ENCODE peak calls at places on chromosomes 11 and 22, in seven cellular contexts. One of them, this sample, is unnamed.

GRCh38 chr11:68690671-68691401 is 6.5 kb downstream of the GAL start:
- DNase-seq in lower lobe of right lung: no peak
- DNase-seq in cardiac muscle cell: no peak
- DNase-seq in A549: no peak
- DNase-seq in astrocyte of the spinal cord: no peak
- DNase-seq in fibroblast of lung: no peak
- DNase-seq in AG10803: no peak
- DNase-seq in this sample: no peak

GRCh38 chr11:85941380-85941973 is 86.3 kb downstream of the CCDC83 start:
- DNase-seq in lower lobe of right lung: no peak
- DNase-seq in cardiac muscle cell: peak
- DNase-seq in A549: peak
- DNase-seq in astrocyte of the spinal cord: peak
- DNase-seq in fibroblast of lung: peak
- DNase-seq in AG10803: peak
- DNase-seq in this sample: peak

GRCh38 chr11:66680966-66681645 is 3.4 kb upstream of the RBM4B start:
- DNase-seq in lower lobe of right lung: no peak
- DNase-seq in cardiac muscle cell: no peak
- DNase-seq in A549: no peak
- DNase-seq in astrocyte of the spinal cord: no peak
- DNase-seq in fibroblast of lung: no peak
- DNase-seq in AG10803: no peak
- DNase-seq in this sample: no peak

GRCh38 chr22:48888466-48889208 is 939.0 kb downstream of the BRD1 start:
- DNase-seq in lower lobe of right lung: peak
- DNase-seq in cardiac muscle cell: no peak
- DNase-seq in A549: no peak
- DNase-seq in astrocyte of the spinal cord: no peak
- DNase-seq in fibroblast of lung: no peak
- DNase-seq in AG10803: no peak
- DNase-seq in this sample: no peak

GRCh38 chr22:47328550-47329243 is 566.2 kb downstream of the TBC1D22A start:
- DNase-seq in lower lobe of right lung: no peak
- DNase-seq in cardiac muscle cell: peak
- DNase-seq in A549: peak
- DNase-seq in astrocyte of the spinal cord: peak
- DNase-seq in fibroblast of lung: peak
- DNase-seq in AG10803: peak
- DNase-seq in this sample: peak

GRCh38 chr11:113279591-113279990 is 34.8 kb upstream of the TTC12 start:
- DNase-seq in lower lobe of right lung: no peak
- DNase-seq in cardiac muscle cell: no peak
- DNase-seq in A549: no peak
- DNase-seq in astrocyte of the spinal cord: no peak
- DNase-seq in fibroblast of lung: no peak
- DNase-seq in AG10803: no peak
- DNase-seq in this sample: no peak

GRCh38 chr22:27972732-27973698 is 54.0 kb upstream of the PITPNB start:
- DNase-seq in lower lobe of right lung: no peak
- DNase-seq in cardiac muscle cell: peak
- DNase-seq in A549: no peak
- DNase-seq in astrocyte of the spinal cord: peak
- DNase-seq in fibroblast of lung: no peak
- DNase-seq in AG10803: no peak
- DNase-seq in this sample: peak

GRCh38 chr11:42770444-42771065 is 541.2 kb upstream of the API5 start:
- DNase-seq in lower lobe of right lung: no peak
- DNase-seq in cardiac muscle cell: peak
- DNase-seq in A549: no peak
- DNase-seq in astrocyte of the spinal cord: no peak
- DNase-seq in fibroblast of lung: peak
- DNase-seq in AG10803: peak
- DNase-seq in this sample: peak

GRCh38 chr11:64854534-64855502 is 10.4 kb upstream of the CDC42BPG start:
- DNase-seq in lower lobe of right lung: peak
- DNase-seq in cardiac muscle cell: peak
- DNase-seq in A549: peak
- DNase-seq in astrocyte of the spinal cord: peak
- DNase-seq in fibroblast of lung: peak
- DNase-seq in AG10803: peak
- DNase-seq in this sample: peak

GRCh38 chr11:105448703-105449079 is 161.2 kb upstream of the GRIA4 start:
- DNase-seq in lower lobe of right lung: no peak
- DNase-seq in cardiac muscle cell: no peak
- DNase-seq in A549: no peak
- DNase-seq in astrocyte of the spinal cord: no peak
- DNase-seq in fibroblast of lung: no peak
- DNase-seq in AG10803: no peak
- DNase-seq in this sample: no peak

GRCh38 chr11:60928563-60929001 is 4.3 kb downstream of the TMEM132A start:
- DNase-seq in lower lobe of right lung: no peak
- DNase-seq in cardiac muscle cell: no peak
- DNase-seq in A549: no peak
- DNase-seq in astrocyte of the spinal cord: no peak
- DNase-seq in fibroblast of lung: no peak
- DNase-seq in AG10803: no peak
- DNase-seq in this sample: no peak

GRCh38 chr11:66689661-66690590 is 12.2 kb upstream of the RBM4B start:
- DNase-seq in lower lobe of right lung: no peak
- DNase-seq in cardiac muscle cell: no peak
- DNase-seq in A549: no peak
- DNase-seq in astrocyte of the spinal cord: no peak
- DNase-seq in fibroblast of lung: no peak
- DNase-seq in AG10803: no peak
- DNase-seq in this sample: no peak

DNA sequence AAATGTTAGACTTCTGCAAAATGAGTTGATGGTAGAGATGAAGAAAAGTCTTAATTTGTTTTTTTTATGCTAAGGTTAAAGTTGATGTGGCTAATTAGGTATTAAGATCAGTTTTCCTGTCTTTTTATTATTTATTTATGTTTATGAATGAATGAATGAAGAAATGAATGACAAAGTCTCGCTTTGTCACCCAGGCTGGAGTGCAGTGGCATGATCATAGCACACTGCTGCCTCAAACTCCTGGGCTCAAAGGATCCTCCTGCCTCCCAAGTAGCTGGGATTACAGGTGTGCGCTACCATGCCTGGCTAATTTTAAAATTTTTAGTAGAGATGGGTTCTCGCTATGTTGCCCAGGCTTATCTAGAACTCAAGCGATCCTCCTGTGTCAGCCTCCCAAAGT is 29.2 kb downstream of the MTMR3 start:
- DNase-seq in lower lobe of right lung: no peak
- DNase-seq in cardiac muscle cell: no peak
- DNase-seq in A549: no peak
- DNase-seq in astrocyte of the spinal cord: no peak
- DNase-seq in fibroblast of lung: no peak
- DNase-seq in AG10803: no peak
- DNase-seq in this sample: no peak
- H3K4me3 ChIP-seq in lower lobe of right lung: no peak
- H3K4me3 ChIP-seq in cardiac muscle cell: no peak
- H3K4me3 ChIP-seq in A549: no peak
- H3K4me3 ChIP-seq in astrocyte of the spinal cord: no peak
- H3K4me3 ChIP-seq in fibroblast of lung: no peak
- H3K4me3 ChIP-seq in AG10803: no peak
- H3K4me3 ChIP-seq in this sample: no peak

GRCh38 chr11:69718147-69718546 is 14.3 kb upstream of the FGF19 start:
- DNase-seq in lower lobe of right lung: no peak
- DNase-seq in cardiac muscle cell: peak
- DNase-seq in A549: peak
- DNase-seq in astrocyte of the spinal cord: peak
- DNase-seq in fibroblast of lung: peak
- DNase-seq in AG10803: no peak
- DNase-seq in this sample: peak
- TF ChIP-seq CTCF in lower lobe of right lung: no peak
- TF ChIP-seq CTCF in cardiac muscle cell: peak
- TF ChIP-seq CTCF in A549: peak
- TF ChIP-seq CTCF in astrocyte of the spinal cord: peak
- TF ChIP-seq CTCF in fibroblast of lung: peak
- TF ChIP-seq CTCF in AG10803: peak
- TF ChIP-seq CTCF in this sample: peak

GRCh38 chr11:34641981-34642380 is 21.1 kb downstream of the EHF start:
- DNase-seq in lower lobe of right lung: no peak
- DNase-seq in cardiac muscle cell: no peak
- DNase-seq in A549: no peak
- DNase-seq in astrocyte of the spinal cord: no peak
- DNase-seq in fibroblast of lung: no peak
- DNase-seq in AG10803: no peak
- DNase-seq in this sample: no peak
- H3K4me3 ChIP-seq in lower lobe of right lung: no peak
- H3K4me3 ChIP-seq in cardiac muscle cell: no peak
- H3K4me3 ChIP-seq in A549: no peak
- H3K4me3 ChIP-seq in astrocyte of the spinal cord: no peak
- H3K4me3 ChIP-seq in fibroblast of lung: no peak
- H3K4me3 ChIP-seq in AG10803: no peak
- H3K4me3 ChIP-seq in this sample: no peak

GRCh38 chr11:102810943-102811528 is 13.1 kb upstream of the MMP1 start:
- DNase-seq in lower lobe of right lung: no peak
- DNase-seq in cardiac muscle cell: peak
- DNase-seq in A549: peak
- DNase-seq in astrocyte of the spinal cord: peak
- DNase-seq in fibroblast of lung: peak
- DNase-seq in AG10803: peak
- DNase-seq in this sample: peak
- TF ChIP-seq CTCF in lower lobe of right lung: no peak
- TF ChIP-seq CTCF in cardiac muscle cell: peak
- TF ChIP-seq CTCF in A549: peak
- TF ChIP-seq CTCF in astrocyte of the spinal cord: peak
- TF ChIP-seq CTCF in fibroblast of lung: peak
- TF ChIP-seq CTCF in AG10803: peak
- TF ChIP-seq CTCF in this sample: peak

GRCh38 chr11:16925495-16926065 is 88.6 kb downstream of the PLEKHA7 start:
- DNase-seq in lower lobe of right lung: peak
- DNase-seq in cardiac muscle cell: peak
- DNase-seq in A549: peak
- DNase-seq in astrocyte of the spinal cord: peak
- DNase-seq in fibroblast of lung: peak
- DNase-seq in AG10803: peak
- DNase-seq in this sample: peak
- H3K4me3 ChIP-seq in lower lobe of right lung: peak
- H3K4me3 ChIP-seq in cardiac muscle cell: peak
- H3K4me3 ChIP-seq in A549: peak
- H3K4me3 ChIP-seq in astrocyte of the spinal cord: peak
- H3K4me3 ChIP-seq in fibroblast of lung: no peak
- H3K4me3 ChIP-seq in AG10803: no peak
- H3K4me3 ChIP-seq in this sample: peak

GRCh38 chr11:28808771-28809170 is 700.6 kb downstream of the METTL15 start:
- DNase-seq in lower lobe of right lung: no peak
- DNase-seq in cardiac muscle cell: no peak
- DNase-seq in A549: no peak
- DNase-seq in astrocyte of the spinal cord: no peak
- DNase-seq in fibroblast of lung: no peak
- DNase-seq in AG10803: no peak
- DNase-seq in this sample: no peak
- TF ChIP-seq CTCF in lower lobe of right lung: no peak
- TF ChIP-seq CTCF in cardiac muscle cell: no peak
- TF ChIP-seq CTCF in A549: no peak
- TF ChIP-seq CTCF in astrocyte of the spinal cord: no peak
- TF ChIP-seq CTCF in fibroblast of lung: no peak
- TF ChIP-seq CTCF in AG10803: no peak
- TF ChIP-seq CTCF in this sample: no peak

GRCh38 chr11:120511804-120512726 is 517 bp downstream of the GRIK4 start:
- DNase-seq in lower lobe of right lung: peak
- DNase-seq in cardiac muscle cell: no peak
- DNase-seq in A549: no peak
- DNase-seq in astrocyte of the spinal cord: no peak
- DNase-seq in fibroblast of lung: no peak
- DNase-seq in AG10803: no peak
- DNase-seq in this sample: no peak
- H3K4me3 ChIP-seq in lower lobe of right lung: peak
- H3K4me3 ChIP-seq in cardiac muscle cell: peak
- H3K4me3 ChIP-seq in A549: peak
- H3K4me3 ChIP-seq in astrocyte of the spinal cord: no peak
- H3K4me3 ChIP-seq in fibroblast of lung: peak
- H3K4me3 ChIP-seq in AG10803: no peak
- H3K4me3 ChIP-seq in this sample: no peak

GRCh38 chr22:20528405-20528978 is 21.1 kb downstream of the MED15 start:
- DNase-seq in lower lobe of right lung: peak
- DNase-seq in cardiac muscle cell: no peak
- DNase-seq in A549: no peak
- DNase-seq in astrocyte of the spinal cord: no peak
- DNase-seq in fibroblast of lung: no peak
- DNase-seq in AG10803: no peak
- DNase-seq in this sample: no peak

GRCh38 chr22:20524004-20524481 is 16.6 kb downstream of the MED15 start:
- DNase-seq in lower lobe of right lung: no peak
- DNase-seq in cardiac muscle cell: no peak
- DNase-seq in A549: no peak
- DNase-seq in astrocyte of the spinal cord: no peak
- DNase-seq in fibroblast of lung: no peak
- DNase-seq in AG10803: peak
- DNase-seq in this sample: peak

GRCh38 chr22:20526305-20526627 is 18.9 kb downstream of the MED15 start:
- DNase-seq in lower lobe of right lung: no peak
- DNase-seq in cardiac muscle cell: no peak
- DNase-seq in A549: no peak
- DNase-seq in astrocyte of the spinal cord: no peak
- DNase-seq in fibroblast of lung: no peak
- DNase-seq in AG10803: no peak
- DNase-seq in this sample: no peak

GRCh38 chr22:20525048-20525447 is 17.6 kb downstream of the MED15 start:
- DNase-seq in lower lobe of right lung: no peak
- DNase-seq in cardiac muscle cell: no peak
- DNase-seq in A549: no peak
- DNase-seq in astrocyte of the spinal cord: no peak
- DNase-seq in fibroblast of lung: no peak
- DNase-seq in AG10803: no peak
- DNase-seq in this sample: no peak

DNA sequence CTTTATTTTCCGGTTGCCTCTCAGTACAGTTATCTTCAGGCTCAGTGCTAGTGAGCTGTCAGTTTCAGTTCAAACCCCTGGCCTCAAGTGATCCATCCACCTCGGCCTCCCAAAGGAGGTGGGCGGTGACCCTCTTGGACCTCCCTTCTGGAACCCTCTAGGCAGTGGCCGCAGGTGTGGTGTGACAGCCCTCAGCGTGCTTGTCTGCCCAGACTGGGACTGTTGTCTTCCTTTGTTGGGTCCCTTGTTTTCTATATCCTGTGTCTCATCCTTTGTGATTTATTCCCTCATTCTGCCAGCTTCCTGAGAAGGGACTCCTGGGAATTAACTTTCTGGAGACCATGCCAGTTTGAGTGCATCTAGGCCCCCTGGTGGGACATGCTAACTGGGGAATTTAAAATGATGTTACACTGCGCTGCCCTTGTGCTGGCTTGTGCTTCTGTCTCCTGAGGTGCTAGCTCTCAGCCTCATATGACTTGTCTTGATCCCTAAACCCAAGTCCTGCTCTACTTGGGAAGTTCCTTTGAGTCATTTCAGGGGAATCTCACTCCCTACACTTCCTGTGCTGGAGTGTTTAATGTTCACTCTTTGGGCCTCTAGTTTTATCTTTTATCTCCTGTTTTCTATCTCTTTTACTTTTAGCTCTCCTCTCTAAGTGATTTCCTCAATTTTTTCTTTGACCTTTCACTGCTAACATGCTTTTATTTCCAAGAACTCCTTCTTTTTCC is 19.4 kb downstream of the MED15 start:
- DNase-seq in lower lobe of right lung: no peak
- DNase-seq in cardiac muscle cell: peak
- DNase-seq in A549: no peak
- DNase-seq in astrocyte of the spinal cord: peak
- DNase-seq in fibroblast of lung: peak
- DNase-seq in AG10803: peak
- DNase-seq in this sample: peak
- TF ChIP-seq CTCF in lower lobe of right lung: no peak
- TF ChIP-seq CTCF in cardiac muscle cell: peak
- TF ChIP-seq CTCF in A549: no peak
- TF ChIP-seq CTCF in astrocyte of the spinal cord: peak
- TF ChIP-seq CTCF in fibroblast of lung: no peak
- TF ChIP-seq CTCF in AG10803: peak
- TF ChIP-seq CTCF in this sample: peak

GRCh38 chr22:46086577-46087335 is 63.6 kb upstream of the PPARA start:
- DNase-seq in lower lobe of right lung: peak
- DNase-seq in cardiac muscle cell: no peak
- DNase-seq in A549: no peak
- DNase-seq in astrocyte of the spinal cord: no peak
- DNase-seq in fibroblast of lung: no peak
- DNase-seq in AG10803: peak
- DNase-seq in this sample: no peak
- H3K4me3 ChIP-seq in lower lobe of right lung: peak
- H3K4me3 ChIP-seq in cardiac muscle cell: no peak
- H3K4me3 ChIP-seq in A549: peak
- H3K4me3 ChIP-seq in astrocyte of the spinal cord: peak
- H3K4me3 ChIP-seq in fibroblast of lung: peak
- H3K4me3 ChIP-seq in AG10803: peak
- H3K4me3 ChIP-seq in this sample: no peak

This sample was measured in fibroblast of pulmonary artery.